ENCODE peak calls at places on chromosomes 13 and 19, in four cellular contexts. I is BJ, Y is esophagus squamous epithelium, R is mammary epithelial cell. E is an unnamed sample.

GRCh38 chr19:50661087-50661486 is 11.8 kb downstream of the C19orf81 start:
- DNase-seq in I (no peak), Y (no peak), R (no peak), E (no peak)

GRCh38 chr19:15426485-15427349 is 7.9 kb upstream of the AKAP8L start:
- DNase-seq in I (no peak), Y (no peak), R (no peak), E (no peak)

GRCh38 chr13:30892966-30893365 is 13.1 kb upstream of the MEDAG start:
- DNase-seq in I (no peak), Y (no peak), R (no peak), E (no peak)

GRCh38 chr19:33755314-33756020 is 41.2 kb upstream of the KCTD15 start:
- DNase-seq in I (no peak), Y (no peak), R (no peak), E (no peak)

GRCh38 chr13:35699805-35700204 is 223.3 kb upstream of the MAB21L1 start:
- DNase-seq in I (peak), Y (no peak), R (no peak), E (no peak)

GRCh38 chr13:23950736-23951510 is 53.6 kb upstream of the C1QTNF9B start:
- DNase-seq in I (no peak), Y (no peak), R (no peak), E (no peak)

GRCh38 chr13:59991395-59991794 is 172.3 kb downstream of the DIAPH3 start:
- DNase-seq in I (no peak), Y (no peak), R (no peak), E (no peak)

GRCh38 chr13:66312312-66313087 is 917.6 kb downstream of the PCDH9 start:
- DNase-seq in I (peak), Y (no peak), R (no peak), E (peak)

GRCh38 chr19:28701491-28701890 is 511.5 kb downstream of the UQCRFS1 start:
- DNase-seq in I (peak), Y (no peak), R (peak), E (peak)

GRCh38 chr13:104641309-104641708 is 1575.1 kb upstream of the SLC10A2 start:
- DNase-seq in I (no peak), Y (no peak), R (no peak), E (peak)

GRCh38 chr13:43401364-43401763 is 378.0 kb downstream of the DNAJC15 start:
- DNase-seq in I (no peak), Y (no peak), R (no peak), E (no peak)

DNA sequence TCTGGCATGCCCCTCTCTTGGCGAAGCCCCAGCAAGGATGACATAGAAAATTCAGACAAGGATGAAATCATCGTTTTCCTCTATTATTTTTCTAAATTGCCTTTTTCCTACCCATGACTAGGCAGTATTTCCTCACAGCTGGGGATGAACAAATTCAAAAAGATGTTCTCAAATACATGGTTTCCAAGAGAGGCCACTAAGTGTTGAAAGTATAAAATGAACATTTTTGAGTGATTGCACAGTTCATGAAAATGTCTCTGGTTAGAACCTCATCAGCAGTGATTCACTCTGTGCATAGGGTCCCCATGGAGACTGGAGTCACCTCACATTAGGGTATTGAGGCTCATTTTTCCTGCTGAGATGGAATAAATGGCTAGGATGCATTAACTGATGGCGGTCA is 373.7 kb downstream of the DNAJC15 start:
- DNase-seq in I (no peak), Y (no peak), R (no peak), E (peak)
- H3K4me3 ChIP-seq in I (no peak), Y (no peak), R (no peak), E (no peak)

DNA sequence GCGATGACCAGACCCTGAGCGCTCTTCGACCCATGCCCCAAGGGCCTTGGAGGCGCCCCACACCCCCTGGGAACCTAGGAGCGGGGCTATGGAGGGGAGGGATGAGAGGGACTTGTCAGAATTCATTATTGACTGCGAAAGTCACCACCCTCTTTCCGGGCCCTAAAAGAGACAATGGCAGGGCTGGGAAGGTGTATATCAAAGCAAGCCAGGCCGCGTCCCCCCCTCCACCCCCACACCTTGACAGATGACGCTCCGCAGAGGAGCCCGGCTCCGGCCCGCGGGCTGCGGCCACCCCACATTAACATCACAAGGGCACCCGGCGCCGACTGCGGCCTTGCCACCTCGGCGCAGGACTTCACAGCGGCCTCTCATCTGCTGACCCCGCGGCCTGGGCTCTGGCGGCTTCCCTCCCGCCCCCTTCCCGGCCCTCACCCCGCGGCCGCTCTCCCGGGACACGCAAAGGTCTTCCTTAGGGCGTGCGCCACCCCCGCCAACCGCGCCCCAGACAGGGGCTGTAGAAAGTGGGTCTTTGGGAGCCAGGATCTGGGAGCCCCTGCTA is 2.4 kb downstream of the CDX2 start:
- DNase-seq in I (no peak), Y (no peak), R (no peak), E (no peak)
- H3K4me3 ChIP-seq in I (no peak), Y (no peak), R (no peak), E (no peak)

DNA sequence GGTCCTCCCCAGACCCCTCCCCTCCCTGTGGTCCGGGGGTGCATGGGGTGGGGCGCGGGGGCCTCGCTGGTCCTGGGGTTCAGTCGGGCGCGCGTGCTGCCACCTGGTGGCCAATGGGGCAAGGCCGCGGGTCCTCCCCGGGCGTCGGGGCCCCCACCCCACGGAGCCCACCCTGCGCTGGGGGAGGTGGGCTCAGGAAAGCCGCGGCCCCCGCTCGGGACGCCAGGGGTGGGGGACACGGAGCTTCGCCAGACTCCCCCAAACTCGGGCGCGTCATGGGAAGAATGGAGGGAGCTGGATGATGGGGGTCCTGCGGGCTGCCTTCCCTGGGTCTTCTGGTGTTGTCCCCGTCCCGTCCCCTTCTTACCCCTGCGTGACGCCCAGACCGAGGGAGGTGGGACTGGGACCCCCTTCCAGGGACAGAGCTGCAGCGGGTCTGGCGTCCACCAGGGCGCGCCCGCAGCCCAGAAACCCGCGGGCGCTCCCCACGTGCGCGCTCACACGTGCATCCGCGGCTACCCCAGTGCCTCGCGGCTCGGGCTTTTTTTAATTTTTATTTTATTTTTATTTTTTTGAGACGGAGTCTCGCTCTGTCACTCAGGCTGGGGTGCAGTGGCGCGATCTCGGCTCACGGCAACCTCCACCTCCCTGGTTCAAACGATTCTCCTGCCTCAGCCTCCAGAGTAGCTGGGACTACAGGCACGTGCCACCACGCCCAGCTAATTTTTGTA is 19.8 kb upstream of the TCF3 start:
- DNase-seq in I (no peak), Y (no peak), R (no peak), E (no peak)
- H3K4me3 ChIP-seq in I (peak), Y (peak), R (no peak), E (peak)

DNA sequence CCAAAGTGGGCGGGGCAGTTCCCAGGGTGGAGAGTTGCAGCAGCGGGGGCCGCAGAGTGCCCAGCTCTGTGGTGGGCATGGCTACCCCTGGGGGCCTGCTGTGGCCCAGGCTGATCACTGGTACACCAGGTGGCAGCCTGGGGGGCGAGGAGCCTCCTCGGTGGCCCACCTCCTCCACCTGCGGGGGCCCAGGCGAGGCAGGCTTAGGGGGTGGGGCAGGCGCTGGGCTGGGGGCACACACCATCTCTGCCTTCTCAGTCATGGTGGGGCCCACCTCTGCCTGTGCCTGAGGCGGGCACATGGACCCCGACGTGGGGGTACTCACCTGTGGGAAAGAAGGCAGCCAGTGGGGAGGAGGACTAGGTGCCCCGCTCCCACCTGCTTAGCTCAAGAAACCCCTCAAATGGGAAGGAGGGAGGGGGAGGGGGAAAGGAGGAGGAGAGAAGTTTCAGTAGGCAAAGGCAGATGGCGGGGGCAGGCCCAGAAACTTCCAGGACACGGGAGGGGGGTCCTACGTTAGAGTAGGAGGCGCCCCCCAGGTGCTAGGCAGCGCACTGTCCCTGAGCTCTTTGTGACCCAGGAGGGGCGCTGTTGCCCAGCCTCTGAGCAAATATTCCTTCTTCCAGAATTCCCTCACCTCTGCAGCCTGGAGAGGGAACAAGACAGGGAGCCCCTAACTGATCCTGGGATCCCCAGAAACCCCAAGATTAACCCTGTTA is 1.6 kb downstream of the LYL1 start:
- DNase-seq in I (no peak), Y (no peak), R (no peak), E (no peak)
- H3K4me3 ChIP-seq in I (no peak), Y (peak), R (no peak), E (no peak)

DNA sequence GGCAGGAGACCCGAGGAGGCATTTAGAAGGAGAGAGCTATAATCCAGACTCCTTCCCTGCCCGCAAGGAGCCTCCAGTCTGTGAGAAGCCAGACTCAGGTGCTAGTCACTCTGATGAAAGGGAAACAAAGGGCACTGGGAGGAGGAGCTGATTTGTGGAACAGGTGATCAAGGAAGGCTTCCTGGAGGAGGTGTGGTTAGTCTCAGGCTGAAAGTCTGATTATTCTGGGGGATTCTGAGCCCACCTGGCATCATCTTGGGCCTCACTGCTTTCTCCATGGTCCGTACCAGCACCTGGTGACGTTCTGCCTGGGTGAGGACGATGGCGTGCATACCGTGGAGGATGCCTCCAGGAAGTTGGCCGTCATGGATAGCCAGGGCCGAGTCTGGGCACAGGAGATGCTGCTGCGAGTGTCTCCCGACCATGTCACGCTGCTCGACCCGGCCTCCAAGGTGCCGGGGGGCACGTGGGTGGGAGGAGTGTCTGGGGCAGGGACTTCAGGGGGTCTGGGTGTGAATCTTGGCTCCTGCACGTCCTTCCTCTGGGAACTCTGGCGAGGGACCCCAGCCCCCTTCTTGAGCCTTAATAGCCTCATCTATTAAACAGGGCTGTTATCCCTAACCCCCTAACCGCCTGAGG is 3.9 kb downstream of the EPS8L1 start:
- DNase-seq in I (no peak), Y (no peak), R (no peak), E (no peak)
- H3K4me3 ChIP-seq in I (no peak), Y (peak), R (no peak), E (peak)

DNA sequence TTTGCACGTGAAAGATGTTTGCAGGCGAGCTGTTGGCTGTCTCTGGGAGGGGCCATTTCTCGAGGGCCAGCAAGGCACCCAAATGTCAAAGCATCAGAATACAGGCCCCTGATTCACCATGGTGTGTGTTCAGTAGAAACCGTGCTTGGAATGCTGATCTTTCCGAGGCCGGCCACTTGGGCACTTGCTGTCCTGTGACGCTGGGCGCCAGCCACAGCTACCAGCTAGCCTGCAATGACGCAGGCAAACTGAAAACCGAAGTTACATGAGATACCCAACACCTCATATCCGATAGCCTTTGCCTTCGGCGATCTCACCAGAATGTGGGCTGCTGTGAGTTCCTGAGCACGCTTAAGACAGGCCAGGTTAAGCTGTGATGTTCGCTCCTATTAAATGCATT is 12.0 kb downstream of the THOP1 start:
- DNase-seq in I (no peak), Y (no peak), R (no peak), E (no peak)
- H3K4me3 ChIP-seq in I (no peak), Y (no peak), R (no peak), E (no peak)

DNA sequence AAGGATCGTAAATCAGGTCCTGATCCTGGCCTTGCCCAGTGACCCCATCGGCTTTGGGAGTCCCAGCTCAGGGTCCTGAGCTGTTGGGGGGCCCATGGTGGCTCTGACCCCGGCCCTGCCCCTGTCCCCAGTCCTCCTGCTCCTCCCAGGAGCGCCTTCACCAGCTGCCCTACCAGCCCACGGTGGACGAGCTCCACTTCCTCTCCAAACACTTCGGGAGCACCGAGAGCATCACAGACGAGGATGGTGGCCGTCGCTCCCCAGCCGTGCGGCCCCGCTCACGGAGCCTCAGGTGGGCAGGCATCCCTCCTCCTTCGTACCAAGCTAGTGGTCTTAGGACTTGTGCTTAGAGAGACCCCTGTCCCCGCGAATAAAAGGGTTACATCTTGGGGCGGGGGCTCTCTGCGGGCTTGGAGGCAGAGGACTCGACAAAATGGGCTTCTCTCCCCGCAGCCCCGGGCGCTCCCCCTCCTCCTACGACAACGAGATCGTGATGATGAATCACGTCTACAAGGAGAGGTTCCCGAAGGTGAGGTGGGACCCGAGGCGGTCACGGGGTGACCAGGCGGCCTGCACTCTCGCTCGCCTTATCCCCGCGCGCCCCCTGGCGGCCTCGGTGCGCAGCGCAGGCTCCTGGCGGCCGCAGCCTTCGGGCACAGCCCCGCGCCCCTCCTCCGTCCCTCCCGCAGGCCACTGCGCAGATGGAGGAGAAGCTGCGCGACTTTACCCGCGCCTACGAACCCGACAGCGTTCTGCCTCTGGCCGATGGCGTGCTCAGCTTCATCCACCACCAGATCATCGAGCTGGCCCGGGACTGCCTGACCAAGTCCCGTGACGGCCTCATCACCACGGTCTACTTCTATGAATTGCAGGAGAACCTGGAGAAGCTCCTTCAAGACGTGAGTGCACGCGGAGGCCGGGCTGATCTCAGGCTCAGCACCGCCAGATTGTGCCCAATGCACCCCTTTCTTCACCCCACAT is 9.1 kb downstream of the MAST1 start:
- DNase-seq in I (peak), Y (no peak), R (peak), E (no peak)
- H3K4me3 ChIP-seq in I (peak), Y (peak), R (peak), E (peak)

DNA sequence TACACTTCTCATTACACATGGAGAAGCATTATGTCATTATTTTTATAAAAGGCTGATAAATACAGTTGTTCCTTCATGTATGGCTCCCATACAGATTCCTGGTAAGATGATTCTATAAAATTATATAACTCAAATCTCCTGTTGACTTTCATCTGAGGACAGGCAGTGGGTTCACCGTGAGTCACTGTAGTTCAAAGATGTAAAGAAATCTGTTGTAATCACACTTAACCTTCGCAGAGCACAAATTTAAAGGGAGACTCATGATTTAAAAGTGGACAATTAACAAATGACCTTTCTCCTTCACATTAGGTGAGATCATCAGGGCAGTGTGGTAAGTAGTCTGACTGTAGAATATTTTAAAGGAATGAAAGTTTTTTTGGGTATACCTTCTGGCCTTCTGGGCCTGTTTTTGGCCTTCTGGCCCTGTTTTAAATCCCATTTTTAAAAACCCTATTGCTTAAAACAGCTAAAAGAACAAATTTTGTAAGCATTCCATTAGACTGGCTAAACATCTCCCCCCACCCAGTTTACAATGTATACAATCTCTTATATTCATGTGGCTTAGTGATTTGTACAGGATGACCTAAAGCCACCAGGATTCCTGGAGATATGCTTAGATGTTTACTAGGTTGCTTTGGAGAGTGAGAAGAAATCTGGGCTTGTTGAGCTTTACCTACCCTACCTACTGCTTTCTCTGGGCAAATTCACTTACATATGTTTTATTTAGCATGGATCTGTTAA is 171.2 kb downstream of the ITGBL1 start:
- DNase-seq in I (no peak), Y (no peak), R (no peak), E (no peak)
- H3K4me3 ChIP-seq in I (no peak), Y (no peak), R (no peak), E (no peak)

GRCh38 chr19:35623327-35624010 is 5.4 kb upstream of the RBM42 start:
- DNase-seq in I (no peak), Y (no peak), R (no peak), E (no peak)

GRCh38 chr19:35633727-35634440 is 5.0 kb downstream of the RBM42 start:
- DNase-seq in I (no peak), Y (no peak), R (no peak), E (no peak)

GRCh38 chr19:35628565-35629331 is at the start of gene RBM42:
- DNase-seq in I (peak), Y (peak), R (peak), E (peak)

GRCh38 chr19:35628264-35628564 is 622 bp upstream of the RBM42 start:
- DNase-seq in I (no peak), Y (no peak), R (no peak), E (no peak)

DNA sequence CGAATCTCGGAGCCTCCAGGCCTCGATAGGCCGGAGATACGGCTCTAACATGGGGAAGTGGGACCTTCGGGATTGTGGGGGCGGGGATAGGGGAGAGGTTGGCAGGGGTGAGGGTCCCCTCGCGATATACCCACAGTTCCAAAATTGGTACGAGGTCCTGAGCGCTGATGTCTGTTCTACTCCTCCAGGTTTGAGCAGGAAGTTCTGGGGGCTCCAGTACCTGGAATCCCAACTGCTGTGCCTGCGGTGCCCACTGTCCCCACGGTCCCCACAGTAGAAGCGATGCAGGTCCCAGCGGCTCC is 447 bp downstream of the RBM42 start:
- DNase-seq in I (no peak), Y (no peak), R (no peak), E (no peak)
- H3K4me3 ChIP-seq in I (peak), Y (peak), R (peak), E (peak)

GRCh38 chr19:48443262-48443661 is 2.5 kb upstream of the GRWD1 start:
- DNase-seq in I (no peak), Y (no peak), R (no peak), E (no peak)

GRCh38 chr19:48445256-48445605 is 552 bp upstream of the GRWD1 start:
- DNase-seq in I (peak), Y (no peak), R (peak), E (peak)

GRCh38 chr19:48443731-48444128 is 2.1 kb upstream of the GRWD1 start:
- DNase-seq in I (no peak), Y (no peak), R (no peak), E (no peak)

GRCh38 chr19:48444933-48445194 is 919 bp upstream of the GRWD1 start:
- DNase-seq in I (no peak), Y (no peak), R (no peak), E (no peak)

GRCh38 chr19:48444129-48444932 is 1.5 kb upstream of the GRWD1 start:
- DNase-seq in I (no peak), Y (no peak), R (no peak), E (no peak)
- H3K4me3 ChIP-seq in I (peak), Y (peak), R (peak), E (peak)

E was measured in skeletal muscle cell.